ENCODE peak calls at places on chromosomes 2 and 18, in eight cellular contexts. O, W, N, Z, B, X, M and S are unnamed samples.

GRCh38 chr2:41610501-41611242 is 437.1 kb upstream of the PKDCC start:
- DNase-seq in B (no peak), W (peak; percentile 4), M (no peak), Z (peak; percentile 37), X (no peak), O (peak; percentile 42), N (no peak), S (no peak)

GRCh38 chr2:202067589-202067988 is 5.5 kb upstream of the KIAA2012 start:
- DNase-seq in O (no peak), M (no peak), X (no peak), W (no peak), N (no peak), B (no peak), Z (no peak), S (no peak)

GRCh38 chr2:54763636-54764291 is 40.3 kb downstream of the EML6 start:
- DNase-seq in M (no peak), B (no peak), O (no peak), N (peak; percentile 20), X (no peak), W (no peak), Z (no peak), S (no peak)

GRCh38 chr18:2882201-2882600 is 35.4 kb downstream of the EMILIN2 start:
- DNase-seq in X (no peak), W (no peak), B (no peak), N (no peak), O (no peak), M (no peak), Z (no peak), S (no peak)

GRCh38 chr18:63523660-63524059 is 18.5 kb upstream of the SERPINB12 start:
- DNase-seq in W (no peak), O (peak; percentile 8), X (no peak), M (no peak), N (no peak), B (no peak), Z (no peak), S (no peak)

GRCh38 chr18:46067431-46068007 is 4.5 kb downstream of the PSTPIP2 start:
- DNase-seq in W (no peak), B (peak; percentile 43), M (no peak), X (peak; percentile 55), Z (peak; percentile 55), N (no peak), O (no peak), S (no peak)

GRCh38 chr18:31746396-31746795 is 14.3 kb downstream of the SLC25A52 start:
- DNase-seq in O (no peak), N (no peak), M (no peak), Z (no peak), W (no peak), X (no peak), B (no peak), S (no peak)

GRCh38 chr18:70373062-70373519 is 84.2 kb downstream of the SOCS6 start:
- DNase-seq in Z (peak; percentile 92), B (peak; percentile 97), N (no peak), M (no peak), O (peak; percentile 96), W (peak; percentile 46), X (peak; percentile 90), S (no peak)

GRCh38 chr2:9618410-9618809 is 12.4 kb downstream of the YWHAQ start:
- DNase-seq in W (no peak), N (peak; percentile 83), Z (no peak), M (no peak), B (no peak), X (no peak), O (no peak), S (no peak)

GRCh38 chr2:29009270-29009669 is 28.2 kb downstream of the TOGARAM2 start:
- DNase-seq in M (no peak), O (no peak), N (no peak), W (no peak), X (no peak), Z (no peak), B (no peak), S (no peak)

GRCh38 chr2:171434671-171434980 is 600 bp downstream of the DCAF17 start:
- DNase-seq in Z (no peak), X (no peak), N (no peak), O (no peak), M (no peak), W (no peak), B (no peak), S (no peak)

GRCh38 chr2:20091305-20091991 is 40.0 kb upstream of the LAPTM4A start:
- DNase-seq in W (no peak), M (no peak), Z (peak; percentile 95), O (peak; percentile 97), N (no peak), B (no peak), X (no peak), S (no peak)

GRCh38 chr2:138956116-138956515 is 175.9 kb upstream of the NXPH2 start:
- DNase-seq in W (no peak), B (no peak), O (no peak), X (no peak), M (no peak), N (no peak), Z (peak; percentile 3), S (no peak)

GRCh38 chr2:205769879-205770278 is 87.6 kb downstream of the NRP2 start:
- DNase-seq in B (no peak), M (no peak), O (no peak), N (no peak), W (no peak), Z (peak; percentile 46), X (no peak), S (no peak)

GRCh38 chr2:75528221-75528977 is 32.3 kb downstream of the EVA1A start:
- DNase-seq in B (no peak), X (peak; percentile 90), Z (no peak), W (no peak), M (no peak), N (no peak), O (peak; percentile 51), S (no peak)

DNA sequence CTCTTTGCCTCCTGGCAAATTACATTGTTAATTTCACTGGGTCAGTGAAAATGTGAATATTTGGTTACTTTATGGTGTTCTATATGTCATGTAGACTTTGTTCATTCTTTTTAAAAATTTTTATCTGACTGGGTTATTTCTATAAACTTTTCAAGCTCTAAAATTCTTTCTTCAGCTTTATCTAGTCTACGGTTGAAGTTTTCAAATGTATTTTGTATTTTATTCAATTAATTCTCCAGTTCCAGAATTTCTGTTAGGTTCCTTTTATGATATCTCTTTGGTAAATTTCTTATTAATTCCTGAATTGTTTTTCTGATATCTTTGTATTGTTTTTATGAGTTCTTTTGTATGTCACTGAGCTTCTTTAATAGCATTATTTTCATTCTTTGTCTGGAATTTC is 228.1 kb downstream of the LPIN1 start:
- DNase-seq in N (no peak), O (no peak), X (no peak), W (no peak), Z (no peak), M (no peak), B (no peak), S (no peak)
- H3K9me3 ChIP-seq in N (peaks cover 11% of the 10 kb centered on the region), O (no peaks in the 10 kb centered on the region), X (peaks cover 12% of the 10 kb centered on the region), W (peaks cover 15% of the 10 kb centered on the region), Z (no peaks in the 10 kb centered on the region), M (no peaks in the 10 kb centered on the region), B (no peaks in the 10 kb centered on the region), S (peaks cover 7% of the 10 kb centered on the region)

DNA sequence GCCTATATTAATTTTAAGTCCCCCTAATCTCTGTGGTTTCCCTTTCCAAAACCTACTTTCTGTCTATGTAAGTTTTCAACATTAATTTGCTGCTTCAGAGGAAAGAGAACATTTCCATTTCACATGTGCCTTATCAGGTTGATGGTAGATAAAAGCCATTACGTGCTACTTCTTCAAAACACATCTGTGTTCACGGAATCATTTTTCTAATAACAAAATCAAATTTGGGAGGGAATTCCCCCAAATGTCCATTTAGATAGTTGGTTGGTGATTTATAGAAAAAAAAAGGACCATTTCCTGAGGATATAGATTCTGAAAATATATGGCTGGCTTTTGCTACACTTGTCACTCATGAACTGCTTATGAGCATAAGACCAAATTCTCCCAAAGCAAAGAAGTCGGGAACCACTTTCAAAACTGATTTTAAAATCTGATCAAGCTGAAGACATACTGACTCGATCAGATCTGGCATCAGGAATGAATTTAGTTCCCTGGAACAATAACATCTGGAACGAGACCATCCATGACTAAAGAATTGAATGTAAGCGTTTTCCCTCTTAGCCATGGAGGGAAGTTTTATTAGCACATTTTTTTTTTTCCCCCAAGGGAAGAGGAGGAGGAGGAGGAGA is 8.2 kb downstream of the PTGR3 start:
- DNase-seq in X (no peak), Z (no peak), B (no peak), M (no peak), N (no peak), W (no peak), O (no peak), S (no peak)
- H3K4me3 ChIP-seq in X (no peak overlapping the region), Z (no peak overlapping the region), B (no peak overlapping the region), M (no peak overlapping the region), N (no peak overlapping the region), W (no peak overlapping the region), O (no peak overlapping the region), S (no peak overlapping the region)

DNA sequence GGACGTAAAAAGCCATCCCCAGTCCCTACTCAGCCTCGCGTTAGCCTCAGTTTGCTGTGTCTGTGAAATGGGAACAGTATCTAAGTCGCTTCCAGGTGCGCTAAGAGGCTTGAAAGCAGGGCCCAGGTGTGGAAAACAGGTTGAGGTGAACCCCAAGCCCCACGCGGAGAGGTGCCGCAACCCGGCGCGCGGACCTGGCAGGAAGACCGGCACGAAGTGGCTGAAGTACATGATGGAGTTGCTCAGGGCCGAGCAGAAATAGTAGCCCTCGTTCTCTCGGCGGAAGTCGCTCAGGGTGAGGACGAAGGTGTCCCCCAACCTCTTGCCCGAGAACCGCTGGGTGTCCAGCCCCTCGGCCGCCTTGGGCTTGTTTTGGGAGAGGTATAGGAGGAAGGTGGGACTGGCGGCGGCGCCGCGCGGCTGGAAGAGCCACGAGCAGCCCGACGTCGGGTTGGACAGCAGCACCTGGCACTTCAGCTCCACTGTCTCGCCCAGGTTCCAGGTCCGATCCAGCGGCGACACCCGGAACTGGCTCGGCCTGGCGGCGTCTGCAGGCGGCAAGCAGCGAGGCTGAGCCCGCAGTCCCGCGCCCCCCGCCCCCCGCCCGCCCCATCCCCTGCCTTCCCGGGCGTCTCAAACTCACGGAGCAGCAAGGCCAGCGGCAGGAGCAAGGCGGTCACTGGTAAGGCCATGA is 432 bp downstream of the CD8A start:
- DNase-seq in X (no peak), B (no peak), M (no peak), N (no peak), W (peak; percentile 12), O (peak; percentile 27), Z (no peak), S (no peak)
- TF ChIP-seq EZH2 in X (no peak), B (no peak), M (peak; percentile 85), N (no peak), W (peak; percentile 76), O (peak; percentile 96), Z (peak; percentile 98), S (no peak)

GRCh38 chr2:43109261-43109743 is 117.1 kb downstream of the ZFP36L2 start:
- DNase-seq in N (no peak), X (no peak), Z (no peak), W (no peak), B (no peak), M (no peak), O (no peak), S (no peak)

GRCh38 chr2:43106767-43107527 is 119.5 kb downstream of the ZFP36L2 start:
- DNase-seq in O (no peak), X (no peak), W (peak; percentile 10), M (no peak), B (no peak), N (no peak), Z (no peak), S (no peak)

GRCh38 chr2:43110442-43110871 is 115.9 kb downstream of the ZFP36L2 start:
- DNase-seq in Z (peak; percentile 90), B (no peak), O (peak; percentile 77), X (peak; percentile 51), W (peak; percentile 57), M (no peak), N (no peak), S (no peak)

GRCh38 chr2:43105586-43106562 is 120.5 kb downstream of the ZFP36L2 start:
- DNase-seq in X (no peak), B (peak; percentile 4), Z (peak; percentile 59), M (no peak), N (peak; percentile 50), W (peak; percentile 60), O (peak; percentile 57), S (no peak)

GRCh38 chr2:43107679-43108078 is 118.7 kb downstream of the ZFP36L2 start:
- DNase-seq in X (no peak), N (no peak), B (no peak), O (no peak), Z (no peak), M (no peak), W (no peak), S (no peak)
- H3K9me3 ChIP-seq in X (no peaks in the 10 kb centered on the region), N (no peaks in the 10 kb centered on the region), B (no peaks in the 10 kb centered on the region), O (no peaks in the 10 kb centered on the region), Z (no peaks in the 10 kb centered on the region), M (no peaks in the 10 kb centered on the region), W (no peaks in the 10 kb centered on the region), S (no peaks in the 10 kb centered on the region)